ENCODE peak calls at places on chromosomes 16 and 17, in nine cellular contexts. U, D, G, L, J, T, C, W and H are unnamed samples.

GRCh38 chr17:40678902-40679522 is 14.0 kb upstream of the KRT222 start:
- DNase-seq in T (no peak), W (no peak), G (no peak), J (no peak), U (no peak), D (no peak), C (no peak), L (no peak), H (peak)

GRCh38 chr17:58531661-58532554 is 17.5 kb upstream of the MTMR4 start:
- DNase-seq in W (peak), L (no peak), U (peak), D (peak), T (no peak), J (peak), G (no peak), C (peak), H (no peak)

GRCh38 chr17:34375598-34375997 is 12.6 kb upstream of the CCL1 start:
- DNase-seq in J (no peak), L (no peak), G (no peak), D (no peak), U (no peak), W (no peak), T (no peak), C (no peak), H (no peak)

GRCh38 chr17:8900626-8901585 is 33.4 kb upstream of the PIK3R6 start:
- DNase-seq in J (no peak), G (peak), L (no peak), W (no peak), U (no peak), C (no peak), T (no peak), D (no peak), H (no peak)

GRCh38 chr16:48608452-48608851 is 1.5 kb downstream of the N4BP1 start:
- DNase-seq in U (no peak), W (no peak), J (no peak), G (no peak), D (no peak), L (no peak), C (no peak), T (no peak), H (no peak)

GRCh38 chr17:79468183-79468944 is 142.5 kb downstream of the RBFOX3 start:
- DNase-seq in G (no peak), U (no peak), L (no peak), C (no peak), T (no peak), D (no peak), J (no peak), W (no peak), H (no peak)

GRCh38 chr17:39617446-39618251 is 9.1 kb upstream of the PPP1R1B start:
- DNase-seq in T (no peak), U (peak), W (peak), C (peak), L (peak), J (peak), D (peak), G (peak), H (peak)

GRCh38 chr17:19306160-19307111 is 56.1 kb downstream of the B9D1 start:
- DNase-seq in C (no peak), J (no peak), W (no peak), U (peak), T (no peak), D (peak), L (peak), G (peak), H (no peak)

GRCh38 chr17:6496116-6496481 is 51.8 kb downstream of the PIMREG start:
- DNase-seq in C (no peak), W (no peak), J (no peak), T (no peak), L (no peak), U (no peak), D (peak), G (no peak), H (no peak)

GRCh38 chr17:47225911-47226688 is 17.0 kb downstream of the MYL4 start:
- DNase-seq in C (no peak), J (no peak), U (no peak), D (no peak), W (no peak), G (no peak), T (no peak), L (no peak), H (no peak)

GRCh38 chr16:57045694-57046381 is 46.5 kb upstream of the CPNE2 start:
- DNase-seq in G (peak), C (peak), W (peak), L (peak), U (peak), T (peak), J (no peak), D (peak), H (peak)

GRCh38 chr16:68085259-68086071 is at the start of gene NFATC3:
- DNase-seq in W (peak), T (peak), C (no peak), U (peak), D (peak), J (peak), L (peak), G (peak), H (peak)

GRCh38 chr17:21419299-21420239 is 43.4 kb downstream of the KCNJ12 start:
- DNase-seq in C (no peak), D (peak), U (no peak), T (no peak), G (no peak), L (no peak), J (no peak), W (no peak), H (no peak)

GRCh38 chr16:745739-746138 is 4.9 kb upstream of the CIAO3 start:
- DNase-seq in J (no peak), U (no peak), T (no peak), L (no peak), G (no peak), C (no peak), W (no peak), D (peak), H (no peak)

GRCh38 chr17:73342057-73342522 is 30.3 kb upstream of the CDC42EP4 start:
- DNase-seq in U (peak), J (peak), L (no peak), T (peak), C (no peak), G (no peak), W (no peak), D (no peak), H (peak)

GRCh38 chr17:28174352-28175046 is 132.0 kb downstream of the NLK start:
- DNase-seq in T (no peak), D (no peak), U (no peak), L (peak), C (no peak), W (peak), J (no peak), G (no peak), H (no peak)

GRCh38 chr17:78958556-78959191 is 21.0 kb downstream of the LGALS3BP start:
- DNase-seq in L (no peak), C (no peak), J (peak), U (no peak), G (no peak), D (no peak), W (no peak), T (no peak), H (peak)

GRCh38 chr17:75047398-75048098 is 523 bp downstream of the KCTD2 start:
- DNase-seq in J (peak), U (no peak), T (no peak), C (peak), D (peak), G (no peak), L (no peak), W (peak), H (peak)

GRCh38 chr17:47615766-47616424 is 33.8 kb upstream of the KPNB1 start:
- DNase-seq in L (peak), G (no peak), J (no peak), U (peak), T (peak), C (peak), W (no peak), D (no peak), H (peak)

GRCh38 chr16:81945665-81946064 is 65.6 kb downstream of the SDR42E1 start:
- DNase-seq in C (no peak), T (no peak), U (no peak), J (no peak), W (no peak), L (no peak), G (no peak), D (no peak), H (no peak)

GRCh38 chr16:83285921-83286320 is 521.9 kb upstream of the HSBP1 start:
- DNase-seq in W (no peak), L (no peak), T (no peak), J (no peak), U (no peak), G (no peak), D (no peak), C (no peak), H (no peak)

GRCh38 chr16:3890091-3890490 is 9.6 kb upstream of the CREBBP start:
- DNase-seq in T (no peak), J (no peak), G (no peak), U (no peak), C (no peak), D (no peak), W (no peak), L (no peak), H (no peak)

GRCh38 chr17:62725791-62726249 is 82.3 kb downstream of the MARCHF10 start:
- DNase-seq in W (no peak), L (peak), C (no peak), T (no peak), D (no peak), G (no peak), U (no peak), J (no peak), H (peak)

GRCh38 chr17:50848039-50848438 is 12.7 kb downstream of the WFIKKN2 start:
- DNase-seq in W (no peak), D (no peak), L (no peak), C (no peak), U (no peak), G (no peak), T (no peak), J (no peak), H (no peak)